ENCODE peak calls at places on chromosomes 16 and 17, in eight cellular contexts. R, W, U, G, Q, Z, O and D are unnamed samples.

GRCh38 chr16:15811778-15812750 is 44.8 kb downstream of the MYH11 start:
- DNase-seq in Z (peak; percentile 83), R (no peak), O (peak; percentile 67), U (no peak), W (peak; percentile 94), Q (no peak), G (no peak), D (peak; percentile 55)

GRCh38 chr17:36936455-36936934 is 780 bp upstream of the LHX1 start:
- DNase-seq in Z (no peak), U (no peak), G (no peak), W (peak; percentile 81), O (no peak), Q (no peak), R (no peak), D (no peak)

GRCh38 chr17:58309918-58310259 is 18.7 kb downstream of the TSPOAP1 start:
- DNase-seq in G (no peak), O (no peak), R (no peak), U (no peak), Q (no peak), Z (no peak), W (no peak), D (no peak)

GRCh38 chr16:49414651-49415050 is 41.0 kb downstream of the C16orf78 start:
- DNase-seq in O (no peak), Z (no peak), W (no peak), U (no peak), G (no peak), Q (no peak), R (no peak), D (no peak)

GRCh38 chr17:31596382-31597323 is 205.2 kb downstream of the RAB11FIP4 start:
- DNase-seq in U (peak; percentile 76), R (no peak), W (peak; percentile 64), G (peak; percentile 64), Q (peak; percentile 86), O (peak; percentile 89), Z (no peak), D (peak; percentile 19)

GRCh38 chr16:24257965-24258364 is 1.8 kb downstream of the CACNG3 start:
- DNase-seq in O (no peak), Q (no peak), W (no peak), U (no peak), G (no peak), R (no peak), Z (no peak), D (no peak)

GRCh38 chr16:4182581-4183257 is 59.2 kb downstream of the SRL start:
- DNase-seq in R (no peak), O (no peak), G (no peak), W (no peak), Z (no peak), U (no peak), Q (no peak), D (no peak)

GRCh38 chr17:37720989-37721388 is 23.9 kb downstream of the HNF1B start:
- DNase-seq in R (no peak), O (no peak), G (no peak), Z (peak; percentile 29), Q (peak; percentile 81), U (no peak), W (no peak), D (peak; percentile 86)

GRCh38 chr17:29585080-29585751 is 4.2 kb downstream of the GIT1 start:
- DNase-seq in Z (no peak), O (no peak), Q (peak; percentile 54), W (no peak), U (no peak), R (no peak), G (peak; percentile 16), D (no peak)

GRCh38 chr17:46733837-46734516 is 84.5 kb downstream of the WNT3 start:
- DNase-seq in Z (no peak), U (no peak), O (no peak), W (no peak), G (no peak), R (no peak), Q (no peak), D (no peak)

GRCh38 chr16:23160574-23160973 is 11.3 kb upstream of the USP31 start:
- DNase-seq in U (no peak), G (no peak), O (no peak), R (no peak), Q (no peak), W (no peak), Z (no peak), D (no peak)

GRCh38 chr16:1466968-1467521 is 7.8 kb downstream of the CLCN7 start:
- DNase-seq in W (no peak), R (no peak), O (no peak), Q (no peak), Z (no peak), G (no peak), U (no peak), D (no peak)

GRCh38 chr17:58306131-58306951 is 22.3 kb downstream of the TSPOAP1 start:
- DNase-seq in U (no peak), Z (no peak), W (no peak), O (peak; percentile 9), R (no peak), Q (peak; percentile 38), G (peak; percentile 8), D (no peak)

GRCh38 chr17:7220593-7221280 is 999 bp downstream of the ACADVL start:
- DNase-seq in Z (peak; percentile 79), G (peak; percentile 52), U (no peak), Q (peak; percentile 84), O (peak; percentile 54), W (peak; percentile 37), R (no peak), D (peak; percentile 75)

GRCh38 chr17:59668816-59669215 is 38.4 kb downstream of the PTRH2 start:
- DNase-seq in Z (no peak), R (no peak), G (no peak), Q (no peak), W (no peak), U (no peak), O (no peak), D (no peak)

GRCh38 chr16:31528726-31529397 is 1.2 kb downstream of the AHSP start:
- DNase-seq in G (peak; percentile 35), Q (no peak), U (no peak), W (peak; percentile 6), R (no peak), O (no peak), Z (no peak), D (no peak)

GRCh38 chr17:65774787-65775186 is 213.3 kb upstream of the AXIN2 start:
- DNase-seq in Q (no peak), O (no peak), U (no peak), R (no peak), Z (no peak), G (no peak), W (peak; percentile 17), D (no peak)

GRCh38 chr16:29745126-29745852 is 501 bp downstream of the C16orf54 start:
- DNase-seq in G (no peak), Z (no peak), O (no peak), W (no peak), R (no peak), Q (peak; percentile 67), U (peak; percentile 20), D (no peak)

GRCh38 chr17:14098246-14098645 is 28.9 kb downstream of the COX10 start:
- DNase-seq in Q (no peak), G (no peak), O (no peak), R (no peak), W (no peak), Z (peak; percentile 43), U (no peak), D (no peak)

GRCh38 chr16:17544785-17545184 is 74.0 kb upstream of the XYLT1 start:
- DNase-seq in Z (no peak), W (no peak), R (no peak), Q (peak; percentile 49), G (no peak), O (peak; percentile 22), U (no peak), D (no peak)

GRCh38 chr17:77151236-77151635 is 10.5 kb downstream of the SEC14L1 start:
- DNase-seq in U (no peak), R (no peak), G (no peak), Z (no peak), W (no peak), Q (no peak), O (no peak), D (no peak)

GRCh38 chr16:74580828-74581227 is 26.1 kb downstream of the GLG1 start:
- DNase-seq in G (no peak), Q (no peak), U (no peak), W (no peak), Z (no peak), R (no peak), O (no peak), D (no peak)

GRCh38 chr16:85998868-85999729 is 100.1 kb downstream of the IRF8 start:
- DNase-seq in W (no peak), O (no peak), R (no peak), Z (no peak), Q (no peak), U (no peak), G (no peak), D (no peak)

GRCh38 chr17:2175294-2175628 is 120.4 kb downstream of the HIC1 start:
- DNase-seq in Q (no peak), R (no peak), U (no peak), Z (no peak), O (no peak), W (no peak), G (no peak), D (no peak)
- H3K4me1 ChIP-seq in Q (no peaks in the 10 kb centered on the region), R (peaks cover 58% of the 10 kb centered on the region), U (peaks cover 99% of the 10 kb centered on the region), Z (peaks cover 27% of the 10 kb centered on the region), O (peaks cover 90% of the 10 kb centered on the region), W (peaks cover 74% of the 10 kb centered on the region), G (peaks cover 53% of the 10 kb centered on the region), D (peaks cover 18% of the 10 kb centered on the region)

DNA sequence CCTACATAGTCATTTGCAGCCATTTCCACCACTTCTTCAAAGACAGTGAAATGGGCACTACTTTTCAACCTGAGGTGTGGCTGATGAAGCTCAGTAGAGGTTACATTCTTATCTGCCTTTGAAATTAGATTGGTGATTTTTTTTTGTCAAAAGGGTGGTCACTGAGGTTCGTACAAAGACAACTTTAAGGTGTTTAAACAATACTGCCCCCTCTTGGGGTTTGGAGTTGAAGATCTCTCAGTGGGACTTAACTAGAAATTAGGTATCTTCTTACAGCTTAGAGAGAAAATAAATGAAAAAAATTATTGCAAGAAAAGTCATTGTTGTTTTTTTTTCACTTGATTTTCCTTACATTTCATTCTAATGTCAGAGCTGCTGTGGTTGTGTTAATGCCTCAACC is 713.2 kb downstream of the CDH11 start:
- DNase-seq in U (no peak), Q (no peak), O (no peak), R (no peak), W (no peak), G (no peak), Z (no peak), D (no peak)
- TF ChIP-seq CTCF in U (no peak), Q (no peak), O (no peak), R (no peak), W (no peak), G (no peak), Z (no peak), D (no peak)

DNA sequence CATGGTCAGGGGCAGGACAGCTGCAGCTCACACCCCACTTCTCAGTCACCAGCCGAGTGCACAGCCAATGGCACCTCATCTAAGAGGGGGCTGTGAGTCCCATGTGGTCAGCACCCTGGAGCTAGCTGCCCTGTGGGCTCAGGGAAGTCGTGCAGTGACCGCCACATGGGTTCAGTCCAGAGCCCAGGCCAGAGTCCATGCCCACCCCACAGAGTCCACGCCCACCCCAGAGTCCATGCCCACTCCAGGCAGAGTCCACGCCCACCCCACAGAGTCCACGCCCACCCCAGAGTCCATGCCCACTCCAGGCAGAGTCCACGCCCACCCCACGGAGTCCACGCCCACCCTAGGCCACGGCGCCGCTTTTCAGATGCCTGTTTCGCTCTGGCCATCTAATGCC is 24.1 kb downstream of the SLC7A5 start:
- DNase-seq in Q (no peak), Z (no peak), R (no peak), U (no peak), O (no peak), G (no peak), W (no peak), D (no peak)
- H3K4me1 ChIP-seq in Q (peaks cover 3% of the 10 kb centered on the region), Z (no peaks in the 10 kb centered on the region), R (no peaks in the 10 kb centered on the region), U (peaks cover 20% of the 10 kb centered on the region), O (peaks cover 3% of the 10 kb centered on the region), G (no peaks in the 10 kb centered on the region), W (no peaks in the 10 kb centered on the region), D (no peaks in the 10 kb centered on the region)

GRCh38 chr17:54754560-54754959 is 146.1 kb upstream of the TOM1L1 start:
- DNase-seq in Q (no peak), R (no peak), W (no peak), Z (no peak), O (no peak), G (no peak), U (no peak), D (no peak)
- TF ChIP-seq CTCF in Q (no peak), R (no peak), W (no peak), Z (no peak), O (no peak), G (no peak), U (no peak), D (no peak)